ENCODE peak calls at places on chromosome 4, in eight cellular contexts. P is IMR-90, F is uterus, C is left lung, Z is aorta, Y is lower lobe of right lung, S is HepG2, D is heart left ventricle. K is an unnamed sample.

GRCh38 chr4:90317785-90318184 is 190.6 kb downstream of the CCSER1 start:
- DNase-seq in F (no peak), C (no peak), P (peak), S (no peak), Z (no peak), Y (no peak), D (no peak), K (no peak)

GRCh38 chr4:38413524-38414341 is 250.3 kb upstream of the KLF3 start:
- DNase-seq in F (no peak), D (no peak), S (peak), C (no peak), P (no peak), Y (no peak), Z (no peak), K (no peak)

GRCh38 chr4:13522282-13523104 is 21.8 kb downstream of the NKX3-2 start:
- DNase-seq in D (no peak), C (peak), Y (no peak), P (no peak), Z (no peak), F (no peak), S (no peak), K (no peak)

GRCh38 chr4:43275779-43276178 is 383.3 kb downstream of the GRXCR1 start:
- DNase-seq in C (no peak), S (no peak), F (no peak), Z (no peak), D (no peak), Y (no peak), P (no peak), K (no peak)

GRCh38 chr4:99886146-99886545 is 8.1 kb downstream of the LAMTOR3 start:
- DNase-seq in F (no peak), S (no peak), C (no peak), D (no peak), Y (no peak), P (peak), Z (no peak), K (no peak)

GRCh38 chr4:13548059-13548983 is 4.0 kb upstream of the NKX3-2 start:
- DNase-seq in Z (no peak), D (no peak), F (no peak), S (no peak), Y (no peak), C (peak), P (no peak), K (no peak)

GRCh38 chr4:73127839-73128448 is 58.4 kb upstream of the COX18 start:
- DNase-seq in C (no peak), S (peak), D (no peak), Z (no peak), Y (no peak), F (no peak), P (peak), K (no peak)

GRCh38 chr4:100009490-100009889 is 59.4 kb upstream of the H2AZ1 start:
- DNase-seq in Z (no peak), S (no peak), C (no peak), P (no peak), F (no peak), Y (no peak), D (no peak), K (no peak)

GRCh38 chr4:13344216-13344615 is 139.9 kb downstream of the RAB28 start:
- DNase-seq in Y (no peak), Z (no peak), C (no peak), D (no peak), P (no peak), S (no peak), F (no peak), K (no peak)

GRCh38 chr4:176193898-176194297 is 1.5 kb downstream of the SPATA4 start:
- DNase-seq in Z (no peak), Y (no peak), S (no peak), P (peak), F (no peak), D (no peak), C (no peak), K (no peak)

GRCh38 chr4:121562833-121563232 is 133.9 kb downstream of the ANXA5 start:
- DNase-seq in C (no peak), F (no peak), S (no peak), P (no peak), Y (no peak), Z (no peak), D (no peak), K (no peak)

GRCh38 chr4:41655177-41655576 is 93.3 kb downstream of the PHOX2B start:
- DNase-seq in P (peak), D (no peak), Z (no peak), S (no peak), Y (no peak), C (no peak), F (no peak), K (no peak)

GRCh38 chr4:139300431-139301142 is 718 bp upstream of the NAA15 start:
- DNase-seq in D (no peak), C (no peak), P (peak), F (peak), Z (no peak), S (no peak), Y (no peak), K (no peak)

GRCh38 chr4:107130157-107130556 is 94.0 kb upstream of the DKK2 start:
- DNase-seq in Y (no peak), P (no peak), S (no peak), D (no peak), C (no peak), F (no peak), Z (no peak), K (no peak)

GRCh38 chr4:159503243-159503642 is 400.4 kb downstream of the RAPGEF2 start:
- DNase-seq in Y (no peak), S (no peak), D (no peak), Z (no peak), C (no peak), P (no peak), F (no peak), K (no peak)

GRCh38 chr4:55545681-55546632 is 752 bp downstream of the CLOCK start:
- DNase-seq in D (peak), S (peak), C (peak), Y (peak), F (peak), Z (peak), P (peak), K (peak)

GRCh38 chr4:86834901-86835300 is 14.3 kb downstream of the SLC10A6 start:
- DNase-seq in S (no peak), F (no peak), Z (no peak), P (peak), Y (no peak), C (no peak), D (no peak), K (no peak)

GRCh38 chr4:2261110-2261852 is 628 bp downstream of the MXD4 start:
- DNase-seq in Y (peak), D (peak), S (no peak), C (peak), P (peak), Z (peak), F (peak), K (peak)

GRCh38 chr4:141275834-141276233 is 55.1 kb downstream of the ZNF330 start:
- DNase-seq in Y (no peak), Z (no peak), F (no peak), D (no peak), C (no peak), S (no peak), P (peak), K (no peak)

GRCh38 chr4:152257601-152258066 is 278.3 kb downstream of the FBXW7 start:
- DNase-seq in Z (no peak), C (no peak), P (peak), F (no peak), S (peak), Y (no peak), D (no peak), K (no peak)
- H3K27ac ChIP-seq in Z (no peak), C (no peak), P (no peak), F (no peak), S (no peak), Y (peak), D (peak), K (no peak)

DNA sequence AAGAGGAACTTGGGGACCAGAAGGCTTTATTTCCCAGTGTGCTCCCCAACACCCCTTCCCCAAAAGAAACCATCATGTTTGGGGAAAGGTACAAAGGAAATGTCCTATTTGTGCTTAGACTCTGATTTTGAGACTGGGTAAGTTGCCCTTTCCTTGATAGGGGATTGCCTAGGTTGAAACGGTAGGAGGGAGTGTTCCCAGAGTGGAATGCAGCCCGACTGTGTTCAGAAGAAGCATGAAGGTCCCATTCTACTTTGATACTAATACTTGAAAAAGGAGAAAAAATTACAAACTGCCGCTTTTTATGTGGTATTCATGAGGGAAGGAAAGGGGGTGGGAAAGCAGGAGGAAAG is 32.4 kb upstream of the TMEM131L start:
- DNase-seq in S (no peak), D (no peak), Z (no peak), Y (no peak), F (no peak), P (no peak), C (no peak), K (no peak)
- H3K27ac ChIP-seq in S (no peak), D (no peak), Z (no peak), Y (no peak), F (no peak), P (no peak), C (peak), K (peak)

GRCh38 chr4:3783691-3784306 is 17.6 kb downstream of the ADRA2C start:
- DNase-seq in Y (no peak), C (peak), S (no peak), Z (no peak), D (no peak), F (no peak), P (no peak), K (no peak)

GRCh38 chr4:3781997-3782930 is 16.1 kb downstream of the ADRA2C start:
- DNase-seq in Z (no peak), P (no peak), D (no peak), Y (no peak), F (no peak), S (peak), C (peak), K (no peak)

GRCh38 chr4:3786196-3786869 is 20.1 kb downstream of the ADRA2C start:
- DNase-seq in C (peak), Z (no peak), D (no peak), F (no peak), P (no peak), Y (no peak), S (peak), K (peak)

GRCh38 chr4:3785292-3785565 is 19.0 kb downstream of the ADRA2C start:
- DNase-seq in D (no peak), P (no peak), F (no peak), Z (no peak), Y (no peak), S (no peak), C (no peak), K (no peak)

GRCh38 chr4:3784469-3785291 is 18.5 kb downstream of the ADRA2C start:
- DNase-seq in Z (no peak), S (peak), C (peak), D (no peak), P (no peak), Y (no peak), F (no peak), K (no peak)
- H3K27ac ChIP-seq in Z (no peak), S (peak), C (no peak), D (no peak), P (no peak), Y (no peak), F (no peak), K (no peak)

GRCh38 chr4:7651461-7651921 is 216.8 kb upstream of the PSAPL1 start:
- DNase-seq in P (peak), S (no peak), D (no peak), Z (peak), F (peak), C (no peak), Y (peak), K (no peak)

GRCh38 chr4:7652006-7652405 is 217.3 kb upstream of the PSAPL1 start:
- DNase-seq in D (no peak), F (no peak), P (no peak), S (no peak), Z (peak), C (no peak), Y (peak), K (no peak)

GRCh38 chr4:7649741-7650531 is 215.2 kb upstream of the PSAPL1 start:
- DNase-seq in S (no peak), C (no peak), F (no peak), D (no peak), P (peak), Y (peak), Z (peak), K (no peak)

GRCh38 chr4:7649411-7649740 is 214.6 kb upstream of the PSAPL1 start:
- DNase-seq in F (no peak), D (no peak), Z (peak), C (no peak), P (no peak), S (no peak), Y (peak), K (no peak)

GRCh38 chr4:7650606-7651400 is 216.1 kb upstream of the PSAPL1 start:
- DNase-seq in F (no peak), C (no peak), D (no peak), Y (peak), S (no peak), P (no peak), Z (peak), K (no peak)
- H3K27ac ChIP-seq in F (no peak), C (peak), D (no peak), Y (peak), S (no peak), P (no peak), Z (no peak), K (no peak)